ENCODE peak calls at places on chromosome 17, in eight cellular contexts. O, A, P, Z, I, V, G and R are unnamed samples.

GRCh38 chr17:34082404-34082803 is 172.7 kb upstream of the CCL2 start:
- DNase-seq in O (no peak), A (no peak), P (no peak), Z (no peak), I (no peak), V (no peak), G (no peak), R (no peak)

GRCh38 chr17:32265192-32265895 is at the start of gene RHBDL3:
- DNase-seq in O (no peak), A (peak; percentile 37), P (peak; percentile 57), Z (no peak), I (no peak), V (peak; percentile 28), G (peak; percentile 32), R (no peak)

GRCh38 chr17:79120259-79120658 is 45.6 kb downstream of the ENGASE start:
- DNase-seq in O (no peak), A (no peak), P (no peak), Z (no peak), I (no peak), V (no peak), G (no peak), R (no peak)

GRCh38 chr17:74431568-74432483 is at the start of gene GPRC5C:
- DNase-seq in O (peak; percentile 63), A (peak; percentile 90), P (peak; percentile 87), Z (peak; percentile 67), I (peak; percentile 82), V (peak; percentile 92), G (peak; percentile 95), R (no peak)

GRCh38 chr17:43368740-43369506 is 29.9 kb upstream of the ARL4D start:
- DNase-seq in O (no peak), A (peak; percentile 81), P (peak; percentile 91), Z (peak; percentile 76), I (peak; percentile 92), V (peak; percentile 85), G (peak; percentile 80), R (no peak)

GRCh38 chr17:67636841-67637240 is 80.9 kb upstream of the NOL11 start:
- DNase-seq in O (no peak), A (no peak), P (no peak), Z (no peak), I (no peak), V (no peak), G (no peak), R (no peak)

GRCh38 chr17:66675273-66675990 is 159.5 kb upstream of the CACNG5 start:
- DNase-seq in O (no peak), A (no peak), P (no peak), Z (no peak), I (no peak), V (no peak), G (no peak), R (no peak)

GRCh38 chr17:27624555-27624954 is 6.4 kb upstream of the LGALS9 start:
- DNase-seq in O (no peak), A (no peak), P (no peak), Z (no peak), I (no peak), V (no peak), G (no peak), R (no peak)

GRCh38 chr17:80201446-80201845 is 18.7 kb downstream of the SGSH start:
- DNase-seq in O (no peak), A (no peak), P (no peak), Z (no peak), I (no peak), V (no peak), G (no peak), R (no peak)

GRCh38 chr17:7038025-7038862 is 2.4 kb downstream of the SLC16A13 start:
- DNase-seq in O (no peak), A (peak; percentile 54), P (no peak), Z (no peak), I (no peak), V (no peak), G (no peak), R (no peak)

GRCh38 chr17:62708587-62708986 is 81.1 kb downstream of the MRC2 start:
- DNase-seq in O (no peak), A (no peak), P (no peak), Z (no peak), I (no peak), V (no peak), G (no peak), R (no peak)

GRCh38 chr17:71987634-71988033 is 133.2 kb upstream of the SOX9 start:
- DNase-seq in O (no peak), A (no peak), P (no peak), Z (no peak), I (no peak), V (no peak), G (no peak), R (no peak)

GRCh38 chr17:66580601-66581385 is 254.1 kb upstream of the CACNG5 start:
- DNase-seq in O (no peak), A (peak; percentile 43), P (peak; percentile 40), Z (peak; percentile 39), I (no peak), V (peak; percentile 51), G (peak; percentile 34), R (no peak)

GRCh38 chr17:38320482-38320881 is 23.3 kb downstream of the GPR179 start:
- DNase-seq in O (no peak), A (no peak), P (no peak), Z (no peak), I (peak; percentile 40), V (no peak), G (no peak), R (no peak)

GRCh38 chr17:79930077-79930785 is 91.0 kb upstream of the CBX4 start:
- DNase-seq in O (no peak), A (no peak), P (no peak), Z (no peak), I (no peak), V (no peak), G (no peak), R (no peak)

GRCh38 chr17:74524751-74525725 is 6.2 kb downstream of the CD300LB start:
- DNase-seq in O (no peak), A (no peak), P (no peak), Z (no peak), I (peak; percentile 25), V (no peak), G (peak; percentile 13), R (no peak)

GRCh38 chr17:3879181-3879580 is 13.7 kb downstream of the CAMKK1 start:
- DNase-seq in O (no peak), A (no peak), P (peak; percentile 70), Z (no peak), I (no peak), V (no peak), G (no peak), R (no peak)

GRCh38 chr17:42608692-42609181 is 437 bp downstream of the RETREG3 start:
- DNase-seq in O (no peak), A (no peak), P (no peak), Z (no peak), I (no peak), V (no peak), G (no peak), R (peak; percentile 64)

GRCh38 chr17:43531955-43532354 is 14.2 kb downstream of the ETV4 start:
- DNase-seq in O (no peak), A (no peak), P (no peak), Z (no peak), I (no peak), V (no peak), G (no peak), R (no peak)

GRCh38 chr17:37790153-37790552 is 45.3 kb upstream of the HNF1B start:
- DNase-seq in O (no peak), A (no peak), P (no peak), Z (no peak), I (no peak), V (no peak), G (no peak), R (no peak)

GRCh38 chr17:9818760-9819159 is 3.1 kb downstream of the GSG1L2 start:
- DNase-seq in O (no peak), A (no peak), P (no peak), Z (no peak), I (no peak), V (no peak), G (no peak), R (no peak)

GRCh38 chr17:9239821-9240658 is 218.7 kb downstream of the NTN1 start:
- DNase-seq in O (no peak), A (peak; percentile 76), P (peak; percentile 86), Z (peak; percentile 64), I (peak; percentile 93), V (peak; percentile 78), G (peak; percentile 71), R (no peak)

GRCh38 chr17:32575865-32576264 is 89.1 kb downstream of the CDK5R1 start:
- DNase-seq in O (no peak), A (no peak), P (no peak), Z (no peak), I (no peak), V (no peak), G (no peak), R (no peak)

GRCh38 chr17:47895254-47895855 is 681 bp upstream of the SP2 start:
- DNase-seq in O (no peak), A (no peak), P (peak; percentile 64), Z (no peak), I (peak; percentile 80), V (peak; percentile 60), G (peak; percentile 45), R (no peak)
- TF ChIP-seq POLR2A in O (peak; percentile 85), A (peak; percentile 80), P (peak; percentile 94), Z (peak; percentile 75), I (peak; percentile 57), V (peak; percentile 97), G (no peak), R (no peak)

GRCh38 chr17:30238387-30239088 is 3.0 kb upstream of the SLC6A4 start:
- DNase-seq in O (no peak), A (no peak), P (no peak), Z (no peak), I (no peak), V (no peak), G (no peak), R (no peak)
- H3K27me3 ChIP-seq in O (peaks cover 56% of the 10 kb centered on the region), A (no peaks in the 10 kb centered on the region), P (peaks cover 22% of the 10 kb centered on the region), Z (peaks cover 56% of the 10 kb centered on the region), I (peaks cover 17% of the 10 kb centered on the region), V (peaks cover 62% of the 10 kb centered on the region), G (peaks cover 67% of the 10 kb centered on the region), R (no peaks in the 10 kb centered on the region)

DNA sequence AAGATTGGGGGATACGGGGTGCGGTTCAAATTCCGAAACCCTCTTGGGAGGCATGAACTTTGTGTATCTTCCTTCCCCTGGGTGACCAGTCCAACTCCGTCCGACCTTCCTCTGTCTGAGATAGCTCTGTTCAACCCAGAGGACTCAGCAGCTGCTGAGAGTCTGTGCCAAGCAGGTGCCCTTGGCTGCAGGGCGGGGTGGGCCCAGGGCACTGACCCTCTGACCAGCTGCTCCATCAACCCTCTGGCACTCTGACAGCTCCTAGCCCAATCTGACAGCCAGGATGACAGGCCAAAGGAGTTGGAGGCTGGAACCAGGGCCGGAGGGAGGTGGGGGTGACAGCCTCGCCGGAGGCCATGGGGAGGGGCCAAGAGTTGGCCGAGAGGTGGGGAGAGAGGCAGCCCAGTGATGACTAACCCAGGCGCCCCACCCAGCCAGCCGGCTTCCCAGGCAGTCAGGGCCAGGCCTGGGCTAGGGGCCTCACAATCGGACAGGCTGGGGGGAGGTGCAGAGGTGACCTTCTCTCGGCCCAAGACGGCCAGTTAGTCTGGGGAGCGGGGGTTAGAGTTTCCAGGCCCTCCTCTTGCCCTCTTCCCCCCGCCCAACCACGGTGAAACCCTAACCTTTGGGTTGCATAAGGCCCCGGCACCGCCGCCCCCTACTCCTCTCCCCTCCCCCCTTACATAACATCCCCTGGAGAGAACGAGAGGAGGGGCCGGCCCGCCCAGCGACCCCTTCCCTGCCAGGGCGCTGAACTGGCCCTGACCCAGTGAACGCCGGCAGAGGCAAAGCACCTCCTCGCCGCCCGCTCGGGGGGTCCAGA is 5.0 kb upstream of the TLCD2 start:
- DNase-seq in O (no peak), A (peak; percentile 92), P (peak; percentile 96), Z (peak; percentile 82), I (peak; percentile 96), V (peak; percentile 91), G (peak; percentile 84), R (no peak)
- TF ChIP-seq POLR2A in O (no peak), A (peak; percentile 74), P (peak; percentile 80), Z (no peak), I (peak; percentile 17), V (peak; percentile 68), G (no peak), R (no peak)

GRCh38 chr17:40705567-40705966 is 2.0 kb upstream of the KRT24 start:
- DNase-seq in O (no peak), A (no peak), P (no peak), Z (no peak), I (no peak), V (no peak), G (no peak), R (no peak)
- H3K27me3 ChIP-seq in O (no peaks in the 10 kb centered on the region), A (no peaks in the 10 kb centered on the region), P (peaks cover 19% of the 10 kb centered on the region), Z (no peaks in the 10 kb centered on the region), I (peaks cover 5% of the 10 kb centered on the region), V (peaks cover 29% of the 10 kb centered on the region), G (peaks cover 15% of the 10 kb centered on the region), R (no peaks in the 10 kb centered on the region)